ENCODE peak calls at places on chromosome 6, in eight cellular contexts. One of them, this sample, is unnamed.

GRCh38 chr6:150491131-150491795 is 108.4 kb upstream of the PLEKHG1 start:
- DNase-seq in left ventricle myocardium superior: no peak
- DNase-seq in NCI-H2029: no peak
- DNase-seq in COR-L47: no peak
- DNase-seq in HEK293T: no peak
- DNase-seq in H4: peak; percentile 47
- DNase-seq in cardiac muscle cell: no peak
- DNase-seq in C1 segment of cervical spinal cord: no peak
- DNase-seq in this sample: no peak

GRCh38 chr6:131129657-131130545 is 5.4 kb upstream of the AKAP7 start:
- DNase-seq in left ventricle myocardium superior: no peak
- DNase-seq in NCI-H2029: no peak
- DNase-seq in COR-L47: no peak
- DNase-seq in HEK293T: no peak
- DNase-seq in H4: no peak
- DNase-seq in cardiac muscle cell: no peak
- DNase-seq in C1 segment of cervical spinal cord: no peak
- DNase-seq in this sample: no peak

GRCh38 chr6:54156650-54157250 is 45.5 kb downstream of the MLIP start:
- DNase-seq in left ventricle myocardium superior: no peak
- DNase-seq in NCI-H2029: no peak
- DNase-seq in COR-L47: no peak
- DNase-seq in HEK293T: no peak
- DNase-seq in H4: no peak
- DNase-seq in cardiac muscle cell: no peak
- DNase-seq in C1 segment of cervical spinal cord: no peak
- DNase-seq in this sample: no peak

GRCh38 chr6:134979142-134979541 is 29.2 kb upstream of the ALDH8A1 start:
- DNase-seq in left ventricle myocardium superior: no peak
- DNase-seq in NCI-H2029: no peak
- DNase-seq in COR-L47: no peak
- DNase-seq in HEK293T: no peak
- DNase-seq in H4: no peak
- DNase-seq in cardiac muscle cell: no peak
- DNase-seq in C1 segment of cervical spinal cord: no peak
- DNase-seq in this sample: no peak

GRCh38 chr6:26352315-26352714 is 12.7 kb upstream of the BTN3A2 start:
- DNase-seq in left ventricle myocardium superior: no peak
- DNase-seq in NCI-H2029: no peak
- DNase-seq in COR-L47: no peak
- DNase-seq in HEK293T: no peak
- DNase-seq in H4: no peak
- DNase-seq in cardiac muscle cell: no peak
- DNase-seq in C1 segment of cervical spinal cord: no peak
- DNase-seq in this sample: no peak

GRCh38 chr6:13710552-13711383 is 867 bp downstream of the RANBP9 start:
- DNase-seq in left ventricle myocardium superior: peak; percentile 62
- DNase-seq in NCI-H2029: peak; percentile 42
- DNase-seq in COR-L47: no peak
- DNase-seq in HEK293T: peak; percentile 46
- DNase-seq in H4: no peak
- DNase-seq in cardiac muscle cell: peak; percentile 73
- DNase-seq in C1 segment of cervical spinal cord: peak; percentile 68
- DNase-seq in this sample: peak; percentile 25

GRCh38 chr6:130421567-130421966 is 55.8 kb downstream of the TMEM200A start:
- DNase-seq in left ventricle myocardium superior: no peak
- DNase-seq in NCI-H2029: no peak
- DNase-seq in COR-L47: no peak
- DNase-seq in HEK293T: no peak
- DNase-seq in H4: no peak
- DNase-seq in cardiac muscle cell: no peak
- DNase-seq in C1 segment of cervical spinal cord: no peak
- DNase-seq in this sample: no peak

GRCh38 chr6:109327502-109327901 is 54.8 kb downstream of the CD164 start:
- DNase-seq in left ventricle myocardium superior: no peak
- DNase-seq in NCI-H2029: no peak
- DNase-seq in COR-L47: no peak
- DNase-seq in HEK293T: no peak
- DNase-seq in H4: no peak
- DNase-seq in cardiac muscle cell: no peak
- DNase-seq in C1 segment of cervical spinal cord: no peak
- DNase-seq in this sample: no peak

GRCh38 chr6:73923899-73924485 is 228.0 kb downstream of the CD109 start:
- DNase-seq in left ventricle myocardium superior: no peak
- DNase-seq in NCI-H2029: no peak
- DNase-seq in COR-L47: no peak
- DNase-seq in HEK293T: no peak
- DNase-seq in H4: no peak
- DNase-seq in cardiac muscle cell: no peak
- DNase-seq in C1 segment of cervical spinal cord: no peak
- DNase-seq in this sample: no peak

GRCh38 chr6:14664616-14665315 is 547.2 kb downstream of the CD83 start:
- DNase-seq in left ventricle myocardium superior: no peak
- DNase-seq in NCI-H2029: no peak
- DNase-seq in COR-L47: no peak
- DNase-seq in HEK293T: no peak
- DNase-seq in H4: no peak
- DNase-seq in cardiac muscle cell: no peak
- DNase-seq in C1 segment of cervical spinal cord: no peak
- DNase-seq in this sample: no peak

GRCh38 chr6:1070085-1070521 is 241.8 kb upstream of the FOXQ1 start:
- DNase-seq in left ventricle myocardium superior: peak; percentile 41
- DNase-seq in NCI-H2029: no peak
- DNase-seq in COR-L47: no peak
- DNase-seq in HEK293T: peak; percentile 42
- DNase-seq in H4: peak; percentile 80
- DNase-seq in cardiac muscle cell: peak; percentile 74
- DNase-seq in C1 segment of cervical spinal cord: no peak
- DNase-seq in this sample: no peak

GRCh38 chr6:87909849-87910248 is 137.8 kb upstream of the SPACA1 start:
- DNase-seq in left ventricle myocardium superior: no peak
- DNase-seq in NCI-H2029: no peak
- DNase-seq in COR-L47: no peak
- DNase-seq in HEK293T: no peak
- DNase-seq in H4: peak; percentile 31
- DNase-seq in cardiac muscle cell: no peak
- DNase-seq in C1 segment of cervical spinal cord: no peak
- DNase-seq in this sample: no peak

GRCh38 chr6:100393493-100393892 is 71.2 kb downstream of the SIM1 start:
- DNase-seq in left ventricle myocardium superior: peak; percentile 19
- DNase-seq in NCI-H2029: no peak
- DNase-seq in COR-L47: no peak
- DNase-seq in HEK293T: no peak
- DNase-seq in H4: no peak
- DNase-seq in cardiac muscle cell: no peak
- DNase-seq in C1 segment of cervical spinal cord: no peak
- DNase-seq in this sample: no peak

GRCh38 chr6:127129281-127129680 is 10.8 kb downstream of the RSPO3 start:
- DNase-seq in left ventricle myocardium superior: no peak
- DNase-seq in NCI-H2029: no peak
- DNase-seq in COR-L47: no peak
- DNase-seq in HEK293T: no peak
- DNase-seq in H4: no peak
- DNase-seq in cardiac muscle cell: no peak
- DNase-seq in C1 segment of cervical spinal cord: no peak
- DNase-seq in this sample: no peak

GRCh38 chr6:79617521-79617941 is 13.6 kb upstream of the SH3BGRL2 start:
- DNase-seq in left ventricle myocardium superior: no peak
- DNase-seq in NCI-H2029: peak; percentile 35
- DNase-seq in COR-L47: peak; percentile 4
- DNase-seq in HEK293T: no peak
- DNase-seq in H4: no peak
- DNase-seq in cardiac muscle cell: no peak
- DNase-seq in C1 segment of cervical spinal cord: no peak
- DNase-seq in this sample: no peak

GRCh38 chr6:35068644-35069043 is 72.5 kb downstream of the TCP11 start:
- DNase-seq in left ventricle myocardium superior: peak; percentile 15
- DNase-seq in NCI-H2029: no peak
- DNase-seq in COR-L47: no peak
- DNase-seq in HEK293T: no peak
- DNase-seq in H4: no peak
- DNase-seq in cardiac muscle cell: peak; percentile 51
- DNase-seq in C1 segment of cervical spinal cord: no peak
- DNase-seq in this sample: no peak

GRCh38 chr6:156425374-156425773 is 351.8 kb upstream of the ARID1B start:
- DNase-seq in left ventricle myocardium superior: no peak
- DNase-seq in NCI-H2029: no peak
- DNase-seq in COR-L47: no peak
- DNase-seq in HEK293T: no peak
- DNase-seq in H4: peak; percentile 64
- DNase-seq in cardiac muscle cell: no peak
- DNase-seq in C1 segment of cervical spinal cord: no peak
- DNase-seq in this sample: no peak

GRCh38 chr6:22036699-22037098 is 260.1 kb downstream of the PRL start:
- DNase-seq in left ventricle myocardium superior: no peak
- DNase-seq in NCI-H2029: no peak
- DNase-seq in COR-L47: no peak
- DNase-seq in HEK293T: no peak
- DNase-seq in H4: no peak
- DNase-seq in cardiac muscle cell: no peak
- DNase-seq in C1 segment of cervical spinal cord: no peak
- DNase-seq in this sample: no peak

GRCh38 chr6:108720798-108721197 is 127.4 kb upstream of the ARMC2 start:
- DNase-seq in left ventricle myocardium superior: no peak
- DNase-seq in NCI-H2029: no peak
- DNase-seq in COR-L47: no peak
- DNase-seq in HEK293T: no peak
- DNase-seq in H4: no peak
- DNase-seq in cardiac muscle cell: no peak
- DNase-seq in C1 segment of cervical spinal cord: no peak
- DNase-seq in this sample: no peak

GRCh38 chr6:97160280-97160679 is 122.7 kb downstream of the MMS22L start:
- DNase-seq in left ventricle myocardium superior: no peak
- DNase-seq in NCI-H2029: no peak
- DNase-seq in COR-L47: no peak
- DNase-seq in HEK293T: no peak
- DNase-seq in H4: no peak
- DNase-seq in cardiac muscle cell: no peak
- DNase-seq in C1 segment of cervical spinal cord: no peak
- DNase-seq in this sample: no peak

GRCh38 chr6:13624871-13625288 is 9.7 kb downstream of the NOL7 start:
- DNase-seq in left ventricle myocardium superior: no peak
- DNase-seq in NCI-H2029: peak; percentile 41
- DNase-seq in COR-L47: no peak
- DNase-seq in HEK293T: peak; percentile 58
- DNase-seq in H4: peak; percentile 40
- DNase-seq in cardiac muscle cell: peak; percentile 55
- DNase-seq in C1 segment of cervical spinal cord: no peak
- DNase-seq in this sample: peak; percentile 8

GRCh38 chr6:43120938-43121913 is 45.1 kb downstream of the PTK7 start:
- DNase-seq in left ventricle myocardium superior: peak; percentile 62
- DNase-seq in NCI-H2029: no peak
- DNase-seq in COR-L47: no peak
- DNase-seq in HEK293T: no peak
- DNase-seq in H4: peak; percentile 97
- DNase-seq in cardiac muscle cell: no peak
- DNase-seq in C1 segment of cervical spinal cord: no peak
- DNase-seq in this sample: no peak

GRCh38 chr6:154218336-154218735 is 138.3 kb downstream of the IPCEF1 start:
- DNase-seq in left ventricle myocardium superior: no peak
- DNase-seq in NCI-H2029: no peak
- DNase-seq in COR-L47: no peak
- DNase-seq in HEK293T: no peak
- DNase-seq in H4: no peak
- DNase-seq in cardiac muscle cell: no peak
- DNase-seq in C1 segment of cervical spinal cord: no peak
- DNase-seq in this sample: no peak

GRCh38 chr6:165634076-165634475 is 29.0 kb downstream of the PDE10A start:
- DNase-seq in left ventricle myocardium superior: no peak
- DNase-seq in NCI-H2029: no peak
- DNase-seq in COR-L47: no peak
- DNase-seq in HEK293T: no peak
- DNase-seq in H4: no peak
- DNase-seq in cardiac muscle cell: no peak
- DNase-seq in C1 segment of cervical spinal cord: no peak
- DNase-seq in this sample: no peak

GRCh38 chr6:12009904-12010634 is 2.0 kb upstream of the HIVEP1 start:
- DNase-seq in left ventricle myocardium superior: no peak
- DNase-seq in NCI-H2029: no peak
- DNase-seq in COR-L47: no peak
- DNase-seq in HEK293T: no peak
- DNase-seq in H4: no peak
- DNase-seq in cardiac muscle cell: no peak
- DNase-seq in C1 segment of cervical spinal cord: no peak
- DNase-seq in this sample: no peak

GRCh38 chr6:164812706-164813105 is 496.7 kb downstream of the C6orf118 start:
- DNase-seq in left ventricle myocardium superior: no peak
- DNase-seq in NCI-H2029: no peak
- DNase-seq in COR-L47: no peak
- DNase-seq in HEK293T: no peak
- DNase-seq in H4: no peak
- DNase-seq in cardiac muscle cell: no peak
- DNase-seq in C1 segment of cervical spinal cord: no peak
- DNase-seq in this sample: no peak

GRCh38 chr6:43481591-43482242 is 4.3 kb downstream of the TJAP1 start:
- DNase-seq in left ventricle myocardium superior: no peak
- DNase-seq in NCI-H2029: no peak
- DNase-seq in COR-L47: no peak
- DNase-seq in HEK293T: no peak
- DNase-seq in H4: no peak
- DNase-seq in cardiac muscle cell: no peak
- DNase-seq in C1 segment of cervical spinal cord: no peak
- DNase-seq in this sample: no peak

GRCh38 chr6:30843611-30843998 is 40.7 kb upstream of the DDR1 start:
- DNase-seq in left ventricle myocardium superior: no peak
- DNase-seq in NCI-H2029: no peak
- DNase-seq in COR-L47: no peak
- DNase-seq in HEK293T: no peak
- DNase-seq in H4: no peak
- DNase-seq in cardiac muscle cell: no peak
- DNase-seq in C1 segment of cervical spinal cord: no peak
- DNase-seq in this sample: no peak

GRCh38 chr6:17863971-17864754 is 123.3 kb downstream of the KIF13A start:
- DNase-seq in left ventricle myocardium superior: peak; percentile 49
- DNase-seq in NCI-H2029: no peak
- DNase-seq in COR-L47: no peak
- DNase-seq in HEK293T: no peak
- DNase-seq in H4: peak; percentile 77
- DNase-seq in cardiac muscle cell: no peak
- DNase-seq in C1 segment of cervical spinal cord: peak; percentile 22
- DNase-seq in this sample: no peak

GRCh38 chr6:19554356-19555225 is 282.6 kb upstream of the ID4 start:
- DNase-seq in left ventricle myocardium superior: no peak
- DNase-seq in NCI-H2029: peak; percentile 43
- DNase-seq in COR-L47: peak; percentile 75
- DNase-seq in HEK293T: no peak
- DNase-seq in H4: no peak
- DNase-seq in cardiac muscle cell: peak; percentile 25
- DNase-seq in C1 segment of cervical spinal cord: no peak
- DNase-seq in this sample: no peak

GRCh38 chr6:32622545-32623401 is 14.4 kb upstream of the HLA-DQA1 start:
- DNase-seq in left ventricle myocardium superior: peak; percentile 26
- DNase-seq in NCI-H2029: no peak
- DNase-seq in COR-L47: no peak
- DNase-seq in HEK293T: peak; percentile 70
- DNase-seq in H4: peak; percentile 38
- DNase-seq in cardiac muscle cell: peak; percentile 69
- DNase-seq in C1 segment of cervical spinal cord: no peak
- DNase-seq in this sample: no peak

GRCh38 chr6:111477481-111477938 is 5.5 kb downstream of the REV3L start:
- DNase-seq in left ventricle myocardium superior: no peak
- DNase-seq in NCI-H2029: peak; percentile 14
- DNase-seq in COR-L47: no peak
- DNase-seq in HEK293T: no peak
- DNase-seq in H4: no peak
- DNase-seq in cardiac muscle cell: no peak
- DNase-seq in C1 segment of cervical spinal cord: no peak
- DNase-seq in this sample: no peak

GRCh38 chr6:157879873-157880254 is 56.8 kb downstream of the SNX9 start:
- DNase-seq in left ventricle myocardium superior: no peak
- DNase-seq in NCI-H2029: peak; percentile 67
- DNase-seq in COR-L47: no peak
- DNase-seq in HEK293T: no peak
- DNase-seq in H4: no peak
- DNase-seq in cardiac muscle cell: peak; percentile 11
- DNase-seq in C1 segment of cervical spinal cord: peak; percentile 50
- DNase-seq in this sample: no peak

GRCh38 chr6:13074746-13075490 is 253.4 kb downstream of the TBC1D7 start:
- DNase-seq in left ventricle myocardium superior: no peak
- DNase-seq in NCI-H2029: no peak
- DNase-seq in COR-L47: no peak
- DNase-seq in HEK293T: no peak
- DNase-seq in H4: no peak
- DNase-seq in cardiac muscle cell: no peak
- DNase-seq in C1 segment of cervical spinal cord: no peak
- DNase-seq in this sample: no peak